ENCODE peak calls at places on chromosomes 11 and 22, in seven cellular contexts. G is K562; V is left cardiac atrium; W is activated T-cell treated with anti-CD3 and anti-CD28 coated beads, Interleukin-2, amount 50 U/mL, for 72 hours; N is activated T-helper 17 cell treated with anti-CD3 and anti-CD28 coated beads, Interleukin-2, amount 50 U/mL, for 72 hours; P is CD4-positive, alpha-beta T cell; F is RWPE2. Q is an unnamed sample.

GRCh38 chr22:17969732-17970131 is 54.6 kb downstream of the MICAL3 start:
- ATAC-seq in P (no peak), V (peak; percentile 76), W (no peak), N (no peak), G (peak; percentile 13), F (peak; percentile 43), Q (peak; percentile 76)

GRCh38 chr11:61667684-61668320 is 12.4 kb upstream of the DAGLA start:
- ATAC-seq in W (no peak), F (peak; percentile 23), V (no peak), P (no peak), N (no peak), G (no peak), Q (peak; percentile 22)

GRCh38 chr11:115712296-115712695 is 208.1 kb upstream of the CADM1 start:
- ATAC-seq in F (no peak), N (no peak), V (no peak), P (no peak), G (no peak), W (no peak), Q (no peak)

GRCh38 chr11:44784438-44784760 is 57.6 kb downstream of the TSPAN18 start:
- ATAC-seq in G (no peak), W (no peak), N (no peak), V (no peak), P (no peak), F (no peak), Q (no peak)

GRCh38 chr11:8233691-8234424 is 29.8 kb downstream of the LMO1 start:
- ATAC-seq in G (no peak), V (peak; percentile 94), P (no peak), F (peak; percentile 90), N (no peak), W (no peak), Q (peak; percentile 85)

GRCh38 chr22:20588092-20588842 is 80.9 kb downstream of the MED15 start:
- ATAC-seq in W (no peak), N (no peak), P (peak; percentile 25), F (peak; percentile 15), V (no peak), G (peak; percentile 37), Q (peak; percentile 5)

GRCh38 chr11:126419801-126420729 is 64.6 kb downstream of the ST3GAL4 start:
- ATAC-seq in F (no peak), N (no peak), P (no peak), W (no peak), G (peak; percentile 89), V (no peak), Q (no peak)

GRCh38 chr11:45538363-45538762 is 127.1 kb downstream of the CHST1 start:
- ATAC-seq in P (no peak), W (no peak), F (no peak), V (peak; percentile 75), N (no peak), G (no peak), Q (no peak)

GRCh38 chr11:91394073-91394717 is 830.4 kb upstream of the FAT3 start:
- ATAC-seq in V (no peak), N (no peak), G (no peak), W (no peak), F (no peak), P (no peak), Q (no peak)

GRCh38 chr11:35073691-35074382 is 65.1 kb upstream of the CD44 start:
- ATAC-seq in G (peak; percentile 50), N (peak; percentile 58), F (peak; percentile 39), W (no peak), V (no peak), P (no peak), Q (no peak)

GRCh38 chr11:69207165-69207889 is 51.6 kb downstream of the SMIM38 start:
- ATAC-seq in F (no peak), P (no peak), W (no peak), V (no peak), G (no peak), N (no peak), Q (no peak)

GRCh38 chr11:74141274-74141695 is 29.5 kb downstream of the C2CD3 start:
- ATAC-seq in P (no peak), N (no peak), G (peak; percentile 41), V (no peak), W (no peak), F (peak; percentile 60), Q (no peak)

GRCh38 chr22:42688241-42688913 is 32.3 kb downstream of the A4GALT start:
- ATAC-seq in V (peak; percentile 89), N (no peak), W (no peak), F (peak; percentile 88), G (peak; percentile 78), P (no peak), Q (peak; percentile 86)

GRCh38 chr11:130780437-130780836 is 135.8 kb downstream of the SNX19 start:
- ATAC-seq in N (no peak), F (no peak), W (no peak), V (no peak), G (no peak), P (no peak), Q (no peak)

GRCh38 chr11:22276535-22276934 is 61.6 kb upstream of the SLC17A6 start:
- ATAC-seq in N (no peak), V (no peak), W (no peak), G (no peak), P (no peak), F (no peak), Q (no peak)